ENCODE peak calls at places on chromosomes 12 and 14, in eight cellular contexts. X, M, K, T, F, G, E and S are unnamed samples.

GRCh38 chr14:28299227-28299626 is 467.4 kb upstream of the FOXG1 start:
- ATAC-seq in T (no peak), G (no peak), F (no peak), M (no peak), E (no peak), K (no peak), X (no peak), S (no peak)

GRCh38 chr14:69046468-69046867 is 67.4 kb upstream of the ACTN1 start:
- ATAC-seq in G (peak; percentile 8), X (no peak), E (no peak), T (no peak), F (no peak), K (no peak), M (peak; percentile 64), S (peak; percentile 22)

GRCh38 chr12:105674871-105675699 is 344.6 kb downstream of the C12orf75 start:
- ATAC-seq in M (no peak), K (no peak), X (peak; percentile 72), E (no peak), T (no peak), F (no peak), G (no peak), S (no peak)

GRCh38 chr14:91872517-91873470 is 5.5 kb upstream of the TC2N start:
- ATAC-seq in K (peak; percentile 81), G (peak; percentile 75), F (peak; percentile 49), X (peak; percentile 67), M (peak; percentile 85), T (no peak), E (peak; percentile 85), S (peak; percentile 82)

GRCh38 chr12:6998708-6999451 is 19.4 kb downstream of the LPCAT3 start:
- ATAC-seq in X (no peak), F (peak; percentile 71), T (no peak), M (peak; percentile 94), G (peak; percentile 86), E (peak; percentile 94), K (no peak), S (no peak)

GRCh38 chr12:96457191-96457930 is 32.0 kb upstream of the CFAP54 start:
- ATAC-seq in E (no peak), T (no peak), G (no peak), K (no peak), X (no peak), F (peak; percentile 86), M (no peak), S (no peak)

GRCh38 chr12:93449277-93449676 is 7.5 kb upstream of the UBE2N start:
- ATAC-seq in G (no peak), M (no peak), F (no peak), X (no peak), E (no peak), T (no peak), K (no peak), S (no peak)

GRCh38 chr14:70317091-70317968 is 42.2 kb downstream of the COX16 start:
- ATAC-seq in T (no peak), X (no peak), M (no peak), F (peak; percentile 50), E (no peak), K (peak; percentile 60), G (no peak), S (no peak)

GRCh38 chr12:37543966-37544668 is 772.5 kb upstream of the ALG10B start:
- ATAC-seq in F (no peak), K (no peak), M (no peak), T (no peak), E (no peak), X (no peak), G (no peak), S (no peak)

GRCh38 chr12:93287152-93287551 is 90.6 kb upstream of the NUDT4 start:
- ATAC-seq in M (no peak), K (no peak), X (no peak), G (no peak), T (peak; percentile 79), E (no peak), F (no peak), S (no peak)

GRCh38 chr12:108918960-108919642 is 39.2 kb downstream of the DAO start:
- ATAC-seq in F (no peak), G (no peak), T (no peak), M (no peak), X (no peak), K (no peak), E (no peak), S (no peak)

GRCh38 chr12:57793920-57794319 is 11.3 kb downstream of the TSFM start:
- ATAC-seq in T (no peak), K (peak; percentile 63), M (no peak), E (no peak), X (peak; percentile 91), F (no peak), G (peak; percentile 56), S (no peak)

GRCh38 chr14:37594238-37594915 is 672 bp downstream of the FOXA1 start:
- ATAC-seq in E (peak; percentile 49), T (peak; percentile 73), M (no peak), G (peak; percentile 26), F (peak; percentile 61), X (peak; percentile 74), K (peak; percentile 37), S (peak; percentile 17)

GRCh38 chr14:102930753-102931579 is 8.5 kb downstream of the AMN start:
- ATAC-seq in M (no peak), E (no peak), F (peak; percentile 48), X (no peak), T (no peak), G (no peak), K (no peak), S (no peak)

GRCh38 chr14:32076278-32077080 is 625 bp upstream of the ARHGAP5 start:
- ATAC-seq in E (peak; percentile 87), F (peak; percentile 88), X (peak; percentile 90), T (peak; percentile 84), M (peak; percentile 97), G (peak; percentile 87), K (peak; percentile 82), S (peak; percentile 96)

GRCh38 chr14:32080001-32080510 is 3.0 kb downstream of the ARHGAP5 start:
- ATAC-seq in G (no peak), E (no peak), F (no peak), X (no peak), T (no peak), K (no peak), M (no peak), S (no peak)

GRCh38 chr14:32078794-32079663 is 1.9 kb downstream of the ARHGAP5 start:
- ATAC-seq in K (no peak), E (no peak), T (no peak), F (peak; percentile 18), M (no peak), G (no peak), X (no peak), S (no peak)

GRCh38 chr14:32077081-32078029 is at the start of gene ARHGAP5:
- ATAC-seq in K (peak; percentile 52), X (peak; percentile 30), G (peak; percentile 36), E (peak; percentile 18), T (peak; percentile 66), F (peak; percentile 18), M (peak; percentile 28), S (peak; percentile 40)

GRCh38 chr14:32078030-32078793 is 1.1 kb downstream of the ARHGAP5 start:
- ATAC-seq in X (no peak), G (peak; percentile 28), E (peak; percentile 14), M (peak; percentile 12), T (peak; percentile 49), K (peak; percentile 6), F (no peak), S (no peak)
- TF ChIP-seq POLR2A in X (no peak), G (peak; percentile 13), E (no peak), M (no peak), T (no peak), K (no peak), F (no peak), S (no peak)

GRCh38 chr12:32043928-32044549 is 62.6 kb upstream of the BICD1 start:
- ATAC-seq in X (no peak), E (no peak), T (no peak), M (no peak), F (no peak), K (no peak), G (no peak), S (no peak)

GRCh38 chr12:32039341-32039740 is 67.3 kb upstream of the BICD1 start:
- ATAC-seq in X (peak; percentile 29), F (no peak), E (no peak), T (peak; percentile 46), M (no peak), K (no peak), G (no peak), S (no peak)

GRCh38 chr12:32036477-32037263 is 70.0 kb upstream of the BICD1 start:
- ATAC-seq in K (peak; percentile 80), G (no peak), T (peak; percentile 57), M (no peak), X (no peak), F (peak; percentile 38), E (no peak), S (no peak)

DNA sequence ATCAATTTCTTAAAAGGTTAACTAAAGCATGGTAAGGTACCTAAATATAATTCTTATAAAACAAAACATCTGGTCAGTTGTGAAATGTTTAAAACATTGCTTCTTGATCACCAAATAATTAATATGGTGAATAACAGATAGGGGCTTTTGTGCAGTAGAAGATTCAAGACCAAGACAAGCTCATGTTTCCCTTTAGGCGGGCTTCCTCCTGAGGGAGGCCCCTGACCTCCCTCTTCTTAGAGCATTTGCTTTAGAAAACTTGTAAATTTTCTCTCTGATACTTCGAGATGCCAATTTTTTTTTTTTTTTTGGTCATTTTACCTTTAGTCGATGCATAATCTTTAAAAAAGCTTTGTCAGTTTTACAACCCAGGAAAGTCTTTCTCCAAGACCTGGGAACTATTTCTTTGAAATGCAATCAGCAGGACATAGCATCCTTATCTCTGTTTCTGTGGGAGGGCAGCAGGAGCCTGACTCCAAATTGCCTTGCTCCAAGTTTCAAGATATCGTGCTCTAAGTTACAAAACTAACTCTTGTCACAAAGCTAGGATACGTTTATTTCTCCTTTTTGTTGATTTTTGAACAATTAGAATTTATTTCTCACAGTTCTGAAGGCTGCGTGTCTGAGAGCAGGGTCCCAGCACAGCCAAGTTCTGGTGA is 66.6 kb upstream of the BICD1 start:
- ATAC-seq in K (no peak), M (no peak), X (no peak), T (peak; percentile 79), F (no peak), E (no peak), G (no peak), S (no peak)
- H3K27ac ChIP-seq in K (no peak overlapping the region), M (no peak overlapping the region), X (no peak overlapping the region), T (peak overlapping the region; percentile 56), F (no peak overlapping the region), E (no peak overlapping the region), G (no peak overlapping the region), S (no peak overlapping the region)

GRCh38 chr12:63668028-63668799 is at the start of gene DPY19L2:
- ATAC-seq in G (peak; percentile 72), M (peak; percentile 97), E (no peak), T (no peak), X (peak; percentile 90), K (peak; percentile 96), F (no peak), S (peak; percentile 91)
- TF ChIP-seq POLR2A in G (no peak), M (no peak), E (no peak), T (no peak), X (no peak), K (no peak), F (no peak), S (no peak)

DNA sequence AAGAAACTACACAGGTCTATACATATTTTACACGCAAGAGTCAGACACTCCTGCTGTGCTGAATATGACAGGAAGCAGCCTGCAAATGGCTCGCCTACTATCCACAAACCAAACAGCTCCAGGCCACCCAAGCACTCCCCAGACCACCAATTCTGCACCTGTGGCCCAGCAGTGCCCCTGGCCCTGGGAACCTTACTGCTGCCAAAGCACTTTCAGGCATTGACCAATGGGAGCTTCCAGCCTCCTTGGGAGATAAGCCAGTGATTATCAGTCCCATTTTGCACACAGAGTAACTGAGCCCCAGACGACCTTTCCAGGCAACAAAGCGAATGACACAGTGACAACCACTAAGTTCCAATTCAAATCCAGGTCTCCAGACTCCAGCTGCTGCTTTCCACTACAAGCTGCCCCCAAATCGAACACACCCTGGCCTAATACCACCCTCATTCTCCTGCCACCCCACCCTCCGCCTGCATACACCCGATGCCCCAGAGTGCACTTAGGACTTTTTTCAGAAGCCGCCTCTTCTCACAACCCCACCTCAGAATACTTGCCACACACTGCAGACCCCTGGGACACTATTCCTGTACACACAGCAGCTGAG is 126.2 kb upstream of the PRMT8 start:
- ATAC-seq in X (no peak), T (no peak), F (no peak), G (no peak), K (no peak), M (no peak), E (no peak), S (no peak)
- H3K27ac ChIP-seq in X (no peak overlapping the region), T (no peak overlapping the region), F (no peak overlapping the region), G (no peak overlapping the region), K (no peak overlapping the region), M (no peak overlapping the region), E (no peak overlapping the region), S (no peak overlapping the region)